ENCODE peak calls at places on chromosomes 12 and 14, in seven cellular contexts. I is psoas muscle, W is stomach, O is H1, N is A549, X is HepG2, Z is lung. M is an unnamed sample.
A peak's percentile ranks its signal among the peaks of the same experiment; 100 is the strongest.

GRCh38 chr14:23449314-23449713 is 13.9 kb upstream of the MYH7 start:
- DNase-seq in I (no peak), W (no peak), O (no peak), N (no peak), X (no peak), Z (no peak), M (no peak)

GRCh38 chr12:110266980-110267620 is 13.9 kb upstream of the ATP2A2 start:
- DNase-seq in I (no peak), W (no peak), O (no peak), N (peak; percentile 83), X (no peak), Z (no peak), M (peak; percentile 39)

GRCh38 chr14:104979758-104980591 is 1.8 kb upstream of the AHNAK2 start:
- DNase-seq in I (peak; percentile 86), W (peak; percentile 77), O (no peak), N (peak; percentile 67), X (no peak), Z (peak; percentile 76), M (peak; percentile 69)

GRCh38 chr12:55699471-55700055 is 8.1 kb downstream of the ITGA7 start:
- DNase-seq in I (peak; percentile 24), W (no peak), O (no peak), N (no peak), X (no peak), Z (no peak), M (no peak)

GRCh38 chr12:89129471-89129870 is 222.8 kb downstream of the DUSP6 start:
- DNase-seq in I (no peak), W (no peak), O (no peak), N (no peak), X (no peak), Z (no peak), M (no peak)

GRCh38 chr12:57833672-57834071 is 12.9 kb downstream of the CTDSP2 start:
- DNase-seq in I (no peak), W (no peak), O (no peak), N (no peak), X (no peak), Z (no peak), M (no peak)

GRCh38 chr14:49955013-49955412 is 62.1 kb downstream of the ARF6 start:
- DNase-seq in I (no peak), W (no peak), O (no peak), N (no peak), X (no peak), Z (no peak), M (no peak)

GRCh38 chr12:38543151-38543550 is 226.6 kb downstream of the ALG10B start:
- DNase-seq in I (no peak), W (no peak), O (no peak), N (no peak), X (no peak), Z (peak; percentile 29), M (peak; percentile 7)

GRCh38 chr12:80293759-80294158 is 150.3 kb upstream of the PTPRQ start:
- DNase-seq in I (no peak), W (no peak), O (no peak), N (no peak), X (no peak), Z (no peak), M (no peak)

GRCh38 chr14:105364100-105364708 is 34.1 kb upstream of the TEX22 start:
- DNase-seq in I (no peak), W (peak; percentile 31), O (no peak), N (no peak), X (no peak), Z (no peak), M (no peak)

GRCh38 chr14:49449749-49450148 is 136.4 kb downstream of the RPS29 start:
- DNase-seq in I (no peak), W (no peak), O (no peak), N (no peak), X (no peak), Z (no peak), M (no peak)

GRCh38 chr12:108634225-108634795 is 616 bp upstream of the SELPLG start:
- DNase-seq in I (no peak), W (peak; percentile 34), O (no peak), N (peak; percentile 44), X (no peak), Z (peak; percentile 58), M (peak; percentile 65)

GRCh38 chr12:124033859-124034258 is 60.8 kb downstream of the ZNF664 start:
- DNase-seq in I (no peak), W (no peak), O (peak; percentile 33), N (no peak), X (no peak), Z (no peak), M (no peak)

GRCh38 chr12:43337571-43338497 is 214.2 kb downstream of the ADAMTS20 start:
- DNase-seq in I (no peak), W (no peak), O (no peak), N (no peak), X (no peak), Z (no peak), M (no peak)

GRCh38 chr12:3041558-3042164 is 35.5 kb upstream of the TSPAN9 start:
- DNase-seq in I (peak; percentile 80), W (peak; percentile 65), O (peak; percentile 69), N (peak; percentile 87), X (peak; percentile 81), Z (peak; percentile 55), M (peak; percentile 73)

GRCh38 chr14:62592877-62593276 is 452.4 kb downstream of the KCNH5 start:
- DNase-seq in I (no peak), W (no peak), O (no peak), N (peak; percentile 14), X (no peak), Z (no peak), M (no peak)

GRCh38 chr12:31015215-31015614 is 58.4 kb upstream of the DDX11 start:
- DNase-seq in I (no peak), W (no peak), O (no peak), N (no peak), X (no peak), Z (no peak), M (no peak)
- H3K4me1 ChIP-seq in I (no peaks in the 10 kb centered on the region), W (no peaks in the 10 kb centered on the region), O (no peaks in the 10 kb centered on the region), N (no peaks in the 10 kb centered on the region), X (peaks cover 2% of the 10 kb centered on the region), Z (peaks cover 5% of the 10 kb centered on the region), M (no peaks in the 10 kb centered on the region)

GRCh38 chr12:64631197-64631596 is 20.9 kb downstream of the RASSF3 start:
- DNase-seq in I (no peak), W (no peak), O (no peak), N (no peak), X (no peak), Z (no peak), M (no peak)
- H3K9me3 ChIP-seq in I (no peaks in the 10 kb centered on the region), W (no peaks in the 10 kb centered on the region), O (peaks cover 5% of the 10 kb centered on the region), N (peaks cover 17% of the 10 kb centered on the region), X (no peaks in the 10 kb centered on the region), Z (no peaks in the 10 kb centered on the region), M (no peaks in the 10 kb centered on the region)

GRCh38 chr14:93953263-93953662 is 23.1 kb downstream of the ASB2 start:
- DNase-seq in I (no peak), W (no peak), O (peak; percentile 65), N (no peak), X (peak; percentile 50), Z (no peak), M (no peak)

GRCh38 chr14:93951798-93952540 is 24.4 kb downstream of the ASB2 start:
- DNase-seq in I (peak; percentile 55), W (no peak), O (no peak), N (no peak), X (no peak), Z (no peak), M (no peak)

GRCh38 chr14:93949511-93950075 is 22.4 kb downstream of the FAM181A start:
- DNase-seq in I (no peak), W (no peak), O (no peak), N (no peak), X (no peak), Z (no peak), M (no peak)

GRCh38 chr14:93952829-93953228 is 23.5 kb downstream of the ASB2 start:
- DNase-seq in I (no peak), W (no peak), O (no peak), N (no peak), X (no peak), Z (no peak), M (no peak)

DNA sequence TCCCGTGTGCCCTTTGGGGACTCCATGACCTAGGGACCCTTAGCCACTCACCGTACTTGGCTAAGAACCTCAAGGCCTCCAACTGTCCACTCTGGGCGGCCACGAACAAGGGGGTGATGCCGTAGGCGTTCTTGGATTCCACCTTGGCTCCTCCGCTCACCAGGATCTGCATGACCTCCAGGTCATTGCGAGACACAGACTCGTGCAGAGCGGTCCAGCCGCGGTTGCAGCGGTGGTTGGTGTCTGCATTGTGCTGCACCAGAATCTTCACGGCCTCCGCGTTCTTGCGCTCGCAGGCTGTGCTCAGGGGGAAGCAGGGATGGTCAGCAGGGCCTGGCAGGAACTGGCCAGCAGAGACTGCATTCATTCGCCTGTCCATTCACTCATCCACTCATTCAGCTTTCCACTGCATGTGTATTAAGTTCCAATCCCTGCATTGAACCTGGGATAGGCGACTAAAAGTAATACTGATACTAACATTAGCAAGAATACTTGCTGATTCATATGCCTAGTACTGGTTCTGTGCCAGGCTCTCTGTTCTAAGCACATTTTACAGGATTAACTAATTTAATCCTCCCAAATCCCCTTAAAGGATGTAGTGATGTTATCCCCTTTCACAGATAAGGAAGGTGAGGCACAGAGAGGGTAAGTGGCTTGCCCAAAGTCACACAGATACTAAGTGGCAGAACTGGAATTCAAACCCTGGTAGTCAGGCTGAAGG is 24.0 kb downstream of the FAM181A start:
- DNase-seq in I (peak; percentile 65), W (no peak), O (no peak), N (no peak), X (no peak), Z (no peak), M (no peak)
- H3K4me1 ChIP-seq in I (peaks cover 95% of the 10 kb centered on the region), W (peaks cover 5% of the 10 kb centered on the region), O (peaks cover 5% of the 10 kb centered on the region), N (peaks cover 6% of the 10 kb centered on the region), X (peaks cover 54% of the 10 kb centered on the region), Z (peaks cover 4% of the 10 kb centered on the region), M (peaks cover 7% of the 10 kb centered on the region)

DNA sequence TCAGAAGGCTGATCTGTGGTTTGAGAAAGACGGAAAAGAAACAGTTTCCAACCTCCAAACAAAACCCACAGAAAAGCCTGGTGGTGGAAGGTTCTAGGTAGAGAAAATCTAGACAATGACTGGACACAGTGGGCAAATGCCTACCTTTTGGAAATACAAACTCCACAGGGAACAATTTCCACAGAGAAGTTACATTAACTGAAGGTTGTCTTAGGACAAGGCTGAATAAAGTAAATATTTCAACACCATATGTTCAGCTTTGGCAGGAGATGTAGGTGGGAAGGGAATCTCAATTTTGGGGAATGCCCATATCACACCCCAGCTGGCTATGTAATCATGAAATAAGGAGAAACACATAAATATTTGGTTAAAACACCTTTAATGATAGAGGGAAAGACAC is 5.4 kb downstream of the SALL2 start:
- DNase-seq in I (no peak), W (no peak), O (no peak), N (no peak), X (no peak), Z (no peak), M (no peak)
- H3K9me3 ChIP-seq in I (no peaks in the 10 kb centered on the region), W (no peaks in the 10 kb centered on the region), O (no peaks in the 10 kb centered on the region), N (no peaks in the 10 kb centered on the region), X (no peaks in the 10 kb centered on the region), Z (no peaks in the 10 kb centered on the region), M (no peaks in the 10 kb centered on the region)

DNA sequence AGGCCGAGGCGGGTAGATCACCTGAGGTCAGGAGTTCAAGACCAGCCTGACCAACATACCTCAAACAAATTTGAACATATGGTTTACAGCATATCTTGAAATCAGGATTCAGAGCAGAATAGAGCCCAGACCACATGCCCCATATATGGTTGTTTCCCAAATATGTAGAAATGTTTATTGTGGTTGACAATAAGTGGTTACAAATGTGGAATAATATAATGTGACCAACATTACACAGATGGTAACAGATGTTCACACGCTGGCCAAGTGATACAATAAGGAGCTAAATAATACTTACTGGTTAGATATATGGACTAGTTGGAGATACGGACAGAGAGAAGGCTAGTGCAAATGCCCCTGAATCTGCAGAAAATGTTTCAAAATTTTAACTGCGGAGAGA is 85.3 kb downstream of the MAPKAPK5 start:
- DNase-seq in I (no peak), W (no peak), O (no peak), N (no peak), X (no peak), Z (no peak), M (no peak)
- H3K4me1 ChIP-seq in I (no peaks in the 10 kb centered on the region), W (no peaks in the 10 kb centered on the region), O (no peaks in the 10 kb centered on the region), N (no peaks in the 10 kb centered on the region), X (no peaks in the 10 kb centered on the region), Z (no peaks in the 10 kb centered on the region), M (no peaks in the 10 kb centered on the region)

GRCh38 chr14:68527329-68527851 is 265.5 kb downstream of the ZFP36L1 start:
- DNase-seq in I (no peak), W (peak; percentile 50), O (no peak), N (peak; percentile 49), X (no peak), Z (no peak), M (peak; percentile 76)
- H3K9me3 ChIP-seq in I (peaks cover 33% of the 10 kb centered on the region), W (peaks cover 27% of the 10 kb centered on the region), O (peaks cover 13% of the 10 kb centered on the region), N (peaks cover 44% of the 10 kb centered on the region), X (peaks cover 22% of the 10 kb centered on the region), Z (no peaks in the 10 kb centered on the region), M (peaks cover 32% of the 10 kb centered on the region)

M was measured in PC-9.